ENCODE peak calls at places on chromosomes 1 and 21, in six cellular contexts. W, J, L, V, M and G are unnamed samples.

GRCh38 chr21:44666401-44667320 is at the start of gene KRTAP12-2:
- DNase-seq in W (no peak), J (peak), L (no peak), V (no peak), M (no peak), G (no peak)

GRCh38 chr1:53332188-53332564 is 4.3 kb upstream of the LRP8 start:
- DNase-seq in W (no peak), J (no peak), L (no peak), V (peak), M (no peak), G (peak)

GRCh38 chr1:163069142-163069541 is at the start of gene RGS4:
- DNase-seq in W (peak), J (peak), L (peak), V (peak), M (no peak), G (peak)

GRCh38 chr1:64387382-64388066 is 82.4 kb upstream of the CACHD1 start:
- DNase-seq in W (no peak), J (no peak), L (no peak), V (no peak), M (no peak), G (no peak)

GRCh38 chr21:45078877-45079281 is 4.5 kb downstream of the ADARB1 start:
- DNase-seq in W (peak), J (no peak), L (no peak), V (peak), M (no peak), G (peak)

GRCh38 chr1:220528049-220528678 is at the start of gene MARK1:
- DNase-seq in W (peak), J (peak), L (peak), V (peak), M (peak), G (peak)

GRCh38 chr1:182086620-182087019 is 25.1 kb upstream of the ZNF648 start:
- DNase-seq in W (no peak), J (no peak), L (no peak), V (no peak), M (no peak), G (no peak)

GRCh38 chr1:192443616-192444015 is 126.8 kb downstream of the RGS21 start:
- DNase-seq in W (peak), J (no peak), L (no peak), V (no peak), M (no peak), G (no peak)

GRCh38 chr1:178267646-178268094 is 173.8 kb downstream of the RASAL2 start:
- DNase-seq in W (peak), J (no peak), L (no peak), V (no peak), M (no peak), G (no peak)

GRCh38 chr1:115687744-115688143 is 46.0 kb downstream of the VANGL1 start:
- DNase-seq in W (no peak), J (no peak), L (no peak), V (no peak), M (no peak), G (no peak)

GRCh38 chr1:56197946-56198345 is 381.4 kb downstream of the PLPP3 start:
- DNase-seq in W (no peak), J (no peak), L (no peak), V (no peak), M (no peak), G (no peak)

GRCh38 chr1:67194209-67194863 is 28.1 kb downstream of the IL23R start:
- DNase-seq in W (peak), J (no peak), L (no peak), V (no peak), M (no peak), G (no peak)

GRCh38 chr1:145979746-145980435 is 15.4 kb downstream of the POLR3GL start:
- DNase-seq in W (no peak), J (no peak), L (no peak), V (peak), M (no peak), G (peak)

GRCh38 chr1:112268408-112268807 is 127.6 kb upstream of the CTTNBP2NL start:
- DNase-seq in W (no peak), J (no peak), L (no peak), V (no peak), M (no peak), G (no peak)

GRCh38 chr1:203512830-203513578 is 19.1 kb downstream of the OPTC start:
- DNase-seq in W (peak), J (no peak), L (no peak), V (peak), M (no peak), G (no peak)

GRCh38 chr1:21216835-21217811 is 40.4 kb upstream of the EIF4G3 start:
- DNase-seq in W (peak), J (peak), L (peak), V (peak), M (peak), G (no peak)

GRCh38 chr21:28193189-28193588 is 799.5 kb downstream of the LTN1 start:
- DNase-seq in W (no peak), J (no peak), L (no peak), V (no peak), M (no peak), G (no peak)

GRCh38 chr1:182484531-182485257 is 34.7 kb downstream of the RGSL1 start:
- DNase-seq in W (no peak), J (no peak), L (no peak), V (no peak), M (no peak), G (no peak)

GRCh38 chr21:29085106-29085752 is 11.8 kb upstream of the CCT8 start:
- DNase-seq in W (no peak), J (no peak), L (no peak), V (no peak), M (no peak), G (no peak)

DNA sequence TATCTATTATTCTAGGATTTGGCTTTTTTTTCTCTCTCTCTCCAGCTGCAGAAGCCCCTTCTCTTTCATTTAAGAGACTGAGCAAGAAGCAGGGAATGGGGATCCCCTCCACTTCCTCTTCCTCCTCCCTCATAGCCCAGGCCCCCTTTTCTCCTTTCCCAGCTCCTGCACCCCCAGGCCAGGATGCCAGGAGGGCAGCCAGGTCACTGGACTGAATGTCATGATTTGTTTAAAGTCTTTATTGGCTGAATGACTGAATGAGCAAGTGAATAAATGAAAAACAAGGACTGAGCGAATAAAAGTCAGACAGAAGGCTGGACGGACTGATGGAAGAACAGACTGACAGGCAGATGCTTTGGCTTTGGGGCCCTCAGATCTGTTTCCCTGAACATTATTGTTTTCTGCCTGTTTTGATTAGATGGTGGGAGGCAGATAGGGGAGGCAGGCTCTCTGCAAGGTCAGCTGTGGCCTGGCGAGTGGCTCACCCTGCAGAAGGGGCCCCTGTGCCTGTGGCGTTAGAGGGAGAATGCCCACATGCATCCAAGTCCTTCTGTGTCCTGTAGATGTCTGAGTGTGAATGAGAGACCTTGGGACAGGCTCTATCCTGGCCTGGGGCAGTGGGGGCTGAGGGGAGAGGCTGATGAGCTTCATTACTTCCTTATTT is 20.3 kb upstream of the ADGRB2 start:
- DNase-seq in W (no peak), J (no peak), L (no peak), V (no peak), M (peak), G (peak)
- TF ChIP-seq CTCF in W (no peak), J (no peak), L (no peak), V (no peak), M (no peak), G (no peak)

GRCh38 chr1:9643351-9644256 is 7.9 kb upstream of the PIK3CD start:
- DNase-seq in W (no peak), J (no peak), L (no peak), V (no peak), M (no peak), G (no peak)
- H3K27ac ChIP-seq in W (no peak), J (no peak), L (no peak), V (peak), M (no peak), G (no peak)

DNA sequence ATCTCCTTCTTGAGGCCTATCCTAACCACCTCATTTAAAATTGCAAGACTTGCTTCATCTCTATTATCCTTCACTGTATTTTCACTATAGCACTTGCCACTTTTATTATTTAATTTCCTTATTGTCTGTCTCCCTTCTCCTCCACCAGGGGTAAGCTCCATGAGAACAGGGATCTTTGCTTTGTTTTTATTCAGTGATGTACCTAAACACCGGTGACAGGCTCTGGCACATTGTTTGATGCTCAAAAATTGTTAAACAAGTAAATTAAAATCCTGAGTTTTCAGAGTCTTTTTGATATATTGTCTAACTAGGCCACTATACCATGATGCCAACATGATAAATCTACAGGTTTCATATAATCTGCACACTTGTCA is 17.2 kb upstream of the SPEN start:
- DNase-seq in W (no peak), J (no peak), L (no peak), V (no peak), M (no peak), G (no peak)
- TF ChIP-seq CTCF in W (no peak), J (no peak), L (no peak), V (no peak), M (no peak), G (no peak)

DNA sequence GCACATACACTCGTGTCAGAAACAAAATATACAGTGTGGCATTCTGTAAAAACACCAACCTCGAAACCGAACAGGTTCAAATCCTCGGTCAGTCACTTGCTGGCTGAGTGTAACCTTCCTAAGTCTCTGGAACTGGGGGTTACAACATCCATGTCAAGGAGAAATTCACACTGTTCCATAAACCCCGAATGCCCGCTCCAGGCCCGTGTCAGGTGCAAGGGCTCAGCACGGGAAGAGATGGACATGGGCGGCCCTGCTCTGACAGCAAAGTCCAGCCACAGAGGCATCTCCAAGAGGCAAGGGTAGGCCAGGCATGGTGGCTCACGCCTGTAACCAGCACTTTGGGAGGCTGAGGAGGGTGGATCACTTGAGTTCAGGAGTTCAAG is 79.5 kb downstream of the SLC66A1 start:
- DNase-seq in W (no peak), J (no peak), L (no peak), V (no peak), M (no peak), G (no peak)
- H3K27ac ChIP-seq in W (peak), J (peak), L (peak), V (peak), M (peak), G (peak)

DNA sequence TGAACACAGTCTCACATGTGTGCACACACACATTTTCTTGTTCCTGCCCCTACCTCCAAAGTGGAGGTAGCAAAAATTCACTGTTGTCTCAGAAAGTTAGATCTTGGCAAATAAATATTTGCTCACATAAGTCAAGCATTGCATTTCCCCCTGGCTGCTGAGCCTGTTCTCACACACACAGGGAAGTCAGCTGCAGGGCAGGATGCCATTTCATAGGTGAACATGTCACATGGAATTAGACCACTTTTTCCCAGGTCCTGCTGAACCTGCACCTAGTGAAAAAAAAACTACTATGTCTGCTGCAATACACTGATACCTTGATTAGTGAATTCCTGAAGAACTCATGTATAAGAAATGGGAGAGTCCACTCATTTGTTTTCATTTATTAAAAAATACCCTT is 5.3 kb upstream of the CD55 start:
- DNase-seq in W (no peak), J (no peak), L (no peak), V (peak), M (no peak), G (no peak)
- TF ChIP-seq CTCF in W (no peak), J (no peak), L (no peak), V (no peak), M (no peak), G (no peak)

GRCh38 chr1:22808186-22808845 is 97.7 kb downstream of the EPHB2 start:
- DNase-seq in W (peak), J (no peak), L (no peak), V (no peak), M (no peak), G (no peak)
- H3K27ac ChIP-seq in W (peak), J (peak), L (peak), V (peak), M (no peak), G (peak)

GRCh38 chr1:236064674-236065508 is at the start of gene NID1:
- DNase-seq in W (peak), J (peak), L (peak), V (peak), M (peak), G (peak)
- TF ChIP-seq CTCF in W (no peak), J (peak), L (peak), V (no peak), M (peak), G (no peak)

GRCh38 chr1:233777571-233777970 is 126.9 kb upstream of the SLC35F3 start:
- DNase-seq in W (no peak), J (no peak), L (no peak), V (no peak), M (no peak), G (no peak)

GRCh38 chr1:233782932-233783586 is 121.4 kb upstream of the SLC35F3 start:
- DNase-seq in W (no peak), J (no peak), L (no peak), V (no peak), M (no peak), G (no peak)

DNA sequence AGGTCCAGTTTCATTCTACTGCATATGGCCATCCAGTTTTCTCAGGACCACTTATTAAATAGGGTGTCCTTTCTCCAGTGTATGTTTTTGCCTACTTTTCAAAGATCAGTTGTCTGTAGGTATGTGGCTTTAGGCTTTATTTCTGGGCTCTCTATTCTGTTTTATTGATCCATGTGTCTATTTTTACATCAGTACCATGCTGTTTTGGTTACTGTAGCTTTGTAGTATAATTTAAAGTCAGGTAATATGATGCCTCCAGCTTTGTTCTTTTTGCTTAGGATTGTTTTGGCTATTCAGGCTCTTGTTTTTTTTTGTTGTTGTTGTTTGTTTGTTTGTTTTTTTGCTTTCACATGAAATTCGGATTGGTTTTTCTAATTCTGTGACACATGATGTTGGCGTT is 124.4 kb upstream of the SLC35F3 start:
- DNase-seq in W (no peak), J (no peak), L (no peak), V (no peak), M (no peak), G (no peak)
- H3K27ac ChIP-seq in W (no peak), J (no peak), L (no peak), V (no peak), M (no peak), G (no peak)

GRCh38 chr1:952201-952600 is 6.9 kb downstream of the NOC2L start:
- DNase-seq in W (no peak), J (no peak), L (no peak), V (no peak), M (no peak), G (no peak)

GRCh38 chr1:952603-953002 is 6.5 kb downstream of the NOC2L start:
- DNase-seq in W (no peak), J (no peak), L (no peak), V (no peak), M (no peak), G (no peak)

GRCh38 chr1:950268-950667 is 8.8 kb downstream of the NOC2L start:
- DNase-seq in W (no peak), J (no peak), L (no peak), V (no peak), M (no peak), G (no peak)

GRCh38 chr1:950881-951280 is 8.2 kb downstream of the NOC2L start:
- DNase-seq in W (no peak), J (no peak), L (no peak), V (no peak), M (no peak), G (no peak)

GRCh38 chr1:951364-951763 is 7.7 kb downstream of the NOC2L start:
- DNase-seq in W (no peak), J (no peak), L (no peak), V (no peak), M (no peak), G (no peak)
- TF ChIP-seq CTCF in W (peak), J (no peak), L (peak), V (peak), M (no peak), G (no peak)

GRCh38 chr21:38506606-38507331 is 8.5 kb upstream of the ERG start:
- DNase-seq in W (no peak), J (no peak), L (no peak), V (no peak), M (no peak), G (no peak)

GRCh38 chr21:38503588-38503987 is 5.3 kb upstream of the ERG start:
- DNase-seq in W (peak), J (no peak), L (no peak), V (no peak), M (no peak), G (no peak)

GRCh38 chr21:38507374-38507942 is 9.2 kb upstream of the ERG start:
- DNase-seq in W (no peak), J (no peak), L (no peak), V (no peak), M (no peak), G (no peak)

GRCh38 chr21:38505654-38506523 is 7.6 kb upstream of the ERG start:
- DNase-seq in W (peak), J (no peak), L (peak), V (no peak), M (no peak), G (no peak)

GRCh38 chr21:38504056-38504455 is 5.8 kb upstream of the ERG start:
- DNase-seq in W (no peak), J (no peak), L (no peak), V (no peak), M (no peak), G (no peak)
- H3K27ac ChIP-seq in W (no peak), J (peak), L (no peak), V (peak), M (no peak), G (peak)